ENCODE peak calls at places on chromosomes 13 and 19, in four cellular contexts. M is T-helper 1 cell, U is cardiac fibroblast, O is NCI-H460. I is an unnamed sample.

GRCh38 chr19:46678110-46678732 is 17.2 kb upstream of the DACT3 start:
- DNase-seq in M (peak), U (no peak), O (no peak), I (peak)

GRCh38 chr19:29514525-29515232 is 11.1 kb upstream of the VSTM2B start:
- DNase-seq in U (no peak), M (no peak), O (no peak), I (no peak)

GRCh38 chr13:46751811-46752635 is 44.9 kb downstream of the ESD start:
- DNase-seq in O (no peak), U (no peak), M (peak), I (no peak)

GRCh38 chr13:36919833-36920611 is at the start of gene SMAD9:
- DNase-seq in O (peak), U (peak), M (no peak), I (peak)

GRCh38 chr13:25738342-25738771 is 313.5 kb downstream of the SHISA2 start:
- DNase-seq in M (no peak), U (peak), O (no peak), I (peak)

GRCh38 chr13:113973218-113974164 is at the start of gene C13orf46:
- DNase-seq in M (no peak), O (no peak), U (no peak), I (no peak)

GRCh38 chr19:28578208-28578607 is 634.7 kb downstream of the UQCRFS1 start:
- DNase-seq in M (no peak), U (no peak), O (no peak), I (no peak)

GRCh38 chr13:26881154-26881553 is 120.6 kb upstream of the GPR12 start:
- DNase-seq in O (no peak), U (peak), M (no peak), I (no peak)

GRCh38 chr13:89660752-89661151 is 1686.7 kb upstream of the MIR17HG start:
- DNase-seq in U (no peak), M (no peak), O (no peak), I (no peak)

GRCh38 chr19:14146789-14147216 is 10.4 kb upstream of the ASF1B start:
- DNase-seq in M (no peak), O (no peak), U (peak), I (no peak)

GRCh38 chr13:46195017-46195416 is 13.0 kb upstream of the LCP1 start:
- DNase-seq in O (no peak), U (no peak), M (no peak), I (no peak)

GRCh38 chr13:106291006-106291405 is 244.5 kb downstream of the EFNB2 start:
- DNase-seq in M (no peak), U (peak), O (no peak), I (no peak)